ENCODE peak calls at places on chromosomes 2 and 18, in four cellular contexts. Z, C, S and P are unnamed samples.
A peak's percentile ranks its signal among the peaks of the same experiment; 100 is the strongest.

GRCh38 chr2:44953686-44953976 is 12.1 kb downstream of the SIX3 start:
- DNase-seq in C (no peak), Z (no peak), S (no peak), P (no peak)

GRCh38 chr2:9548506-9548905 is 7.1 kb downstream of the ADAM17 start:
- DNase-seq in Z (no peak), C (no peak), S (no peak), P (no peak)

GRCh38 chr2:121887513-121888188 is 132.2 kb downstream of the TSN start:
- DNase-seq in Z (no peak), C (no peak), S (no peak), P (no peak)

GRCh38 chr2:30362468-30363081 is 84.5 kb upstream of the LCLAT1 start:
- DNase-seq in S (no peak), C (no peak), Z (no peak), P (no peak)

GRCh38 chr2:43220229-43220981 is 6.0 kb downstream of the ZFP36L2 start:
- DNase-seq in S (no peak), C (no peak), Z (no peak), P (no peak)

GRCh38 chr2:128467321-128467901 is 148.7 kb upstream of the HS6ST1 start:
- DNase-seq in S (no peak), Z (no peak), C (peak; percentile 33), P (no peak)

GRCh38 chr2:186554850-186555785 is 34.7 kb upstream of the ITGAV start:
- DNase-seq in Z (no peak), C (no peak), S (no peak), P (no peak)

GRCh38 chr2:26535663-26536275 is 57.8 kb upstream of the OTOF start:
- DNase-seq in C (no peak), Z (no peak), S (no peak), P (no peak)

GRCh38 chr2:230582851-230583283 is 129.8 kb upstream of the CAB39 start:
- DNase-seq in C (no peak), Z (peak; percentile 88), S (no peak), P (no peak)

GRCh38 chr18:44896817-44897216 is 216.1 kb downstream of the SETBP1 start:
- DNase-seq in Z (no peak), S (no peak), C (no peak), P (no peak)

GRCh38 chr2:43065871-43066270 is 160.5 kb downstream of the ZFP36L2 start:
- DNase-seq in S (no peak), Z (no peak), C (no peak), P (no peak)

GRCh38 chr2:20074001-20074648 is 22.7 kb upstream of the LAPTM4A start:
- DNase-seq in Z (no peak), C (no peak), S (no peak), P (no peak)

GRCh38 chr2:212892193-212892592 is 259.2 kb downstream of the IKZF2 start:
- DNase-seq in C (no peak), Z (no peak), S (peak; percentile 46), P (peak; percentile 13)

GRCh38 chr2:38095996-38096861 is 20.3 kb upstream of the CYP1B1 start:
- DNase-seq in Z (no peak), S (no peak), C (no peak), P (no peak)

GRCh38 chr2:3305952-3306351 is 71.7 kb downstream of the EIPR1 start:
- DNase-seq in C (no peak), S (no peak), Z (no peak), P (no peak)

GRCh38 chr2:15666776-15667578 is 75.3 kb downstream of the DDX1 start:
- DNase-seq in Z (no peak), C (no peak), S (no peak), P (no peak)

GRCh38 chr2:15670469-15670868 is 78.8 kb downstream of the DDX1 start:
- DNase-seq in C (no peak), S (no peak), Z (no peak), P (no peak)

GRCh38 chr2:15667579-15668556 is 76.2 kb downstream of the DDX1 start:
- DNase-seq in S (no peak), C (no peak), Z (no peak), P (no peak)

GRCh38 chr2:15669375-15669910 is 77.8 kb downstream of the DDX1 start:
- DNase-seq in Z (no peak), C (no peak), S (no peak), P (no peak)

DNA sequence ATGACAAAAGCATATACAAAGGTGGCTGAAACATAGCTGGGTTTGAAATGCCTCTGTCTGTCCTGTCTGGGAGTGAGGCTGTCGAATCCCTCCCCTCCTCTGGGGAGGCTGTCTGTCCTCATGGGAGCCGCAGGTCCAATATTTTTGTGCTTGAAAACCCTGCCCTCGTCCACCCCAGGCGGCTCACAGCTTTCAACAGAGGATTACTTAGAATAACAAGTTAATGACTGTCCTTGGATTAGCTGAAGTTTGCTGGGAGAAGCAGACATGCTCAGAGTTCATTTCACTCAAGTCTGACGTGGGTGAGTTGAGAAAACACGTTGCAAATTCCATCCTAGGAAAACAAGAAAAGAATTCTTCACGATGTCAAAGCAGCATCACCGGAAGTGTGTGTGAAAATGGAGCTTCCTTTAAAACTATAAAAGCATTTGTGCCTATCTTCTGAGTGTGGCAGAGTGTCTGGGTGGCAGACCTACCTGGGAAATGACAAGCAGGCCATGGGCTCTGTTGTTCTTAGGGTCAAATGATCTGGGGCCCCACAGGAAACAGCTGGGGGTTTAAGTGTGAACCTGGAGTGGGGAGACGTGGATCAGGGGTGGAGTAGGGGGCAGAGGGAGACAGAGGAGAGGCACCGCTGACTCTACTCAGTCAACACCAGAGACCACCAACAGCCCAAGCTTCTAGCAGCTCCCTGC is 77.1 kb downstream of the DDX1 start:
- DNase-seq in C (no peak), Z (no peak), S (peak; percentile 54), P (no peak)
- TF ChIP-seq YY1 in C (no peak), Z (no peak), S (no peak), P (no peak)

GRCh38 chr2:141611143-141611571 is 519.7 kb downstream of the LRP1B start:
- DNase-seq in Z (no peak), C (no peak), S (no peak), P (peak; percentile 75)

GRCh38 chr2:141610564-141610963 is 520.3 kb downstream of the LRP1B start:
- DNase-seq in C (no peak), S (no peak), Z (no peak), P (no peak)

GRCh38 chr2:141611981-141612380 is 518.8 kb downstream of the LRP1B start:
- DNase-seq in Z (no peak), S (no peak), C (no peak), P (no peak)
- TF ChIP-seq SUZ12 in Z (no peak), S (no peak), C (no peak), P (no peak)

GRCh38 chr18:55999641-56000040 is 411.6 kb upstream of the TCF4 start:
- DNase-seq in C (no peak), S (no peak), Z (no peak), P (no peak)

GRCh38 chr18:55997156-55997561 is 409.2 kb upstream of the TCF4 start:
- DNase-seq in Z (no peak), S (no peak), C (no peak), P (no peak)

GRCh38 chr18:55998071-55998522 is 410.1 kb upstream of the TCF4 start:
- DNase-seq in C (peak; percentile 51), S (no peak), Z (no peak), P (no peak)

GRCh38 chr18:56001576-56001975 is 413.6 kb upstream of the TCF4 start:
- DNase-seq in Z (no peak), C (no peak), S (no peak), P (no peak)

DNA sequence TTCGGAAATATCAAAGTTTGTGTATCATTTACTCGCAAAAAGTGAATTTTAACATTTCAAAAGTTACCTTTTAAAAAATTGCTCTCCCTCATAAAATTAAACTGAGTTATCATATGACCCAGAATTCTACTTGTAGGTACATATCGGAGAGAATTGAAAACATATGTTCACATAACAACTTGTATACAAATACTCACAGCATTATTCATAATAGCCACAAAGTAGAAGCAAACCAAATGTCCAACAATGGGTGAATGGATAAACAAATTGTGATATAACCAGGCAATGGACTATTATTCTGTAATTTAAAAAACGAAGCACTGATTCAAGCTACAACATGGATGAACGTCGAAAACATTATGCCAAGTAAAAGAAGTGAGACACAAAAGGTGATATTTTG is 412.0 kb upstream of the TCF4 start:
- DNase-seq in S (no peak), C (no peak), Z (no peak), P (no peak)
- TF ChIP-seq YY1 in S (no peak), C (no peak), Z (no peak), P (no peak)

GRCh38 chr18:76621184-76621583 is 126.1 kb upstream of the ZNF516 start:
- DNase-seq in S (no peak), C (no peak), Z (no peak), P (no peak)
- TF ChIP-seq SUZ12 in S (no peak), C (no peak), Z (no peak), P (no peak)

DNA sequence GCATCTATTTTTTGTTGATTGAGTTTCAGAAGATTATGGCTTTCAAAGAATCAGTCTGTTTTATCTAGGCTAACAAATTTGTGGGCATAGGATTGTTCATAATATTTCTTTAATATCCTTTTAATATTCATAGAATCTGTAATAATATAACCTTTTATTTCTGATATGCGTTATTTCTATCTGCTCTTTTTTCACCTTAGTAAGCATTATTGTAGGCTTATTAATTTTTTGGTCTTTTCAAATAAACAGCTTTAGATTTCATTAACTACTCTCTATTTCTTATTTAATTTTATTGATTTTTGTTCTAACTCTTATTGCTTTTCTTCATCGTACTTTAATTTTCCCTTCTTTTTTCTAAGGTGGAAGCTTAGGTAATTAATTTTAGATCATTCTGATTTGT is 1614.4 kb upstream of the DDX18 start:
- DNase-seq in C (no peak), S (no peak), Z (no peak), P (no peak)
- TF ChIP-seq YY1 in C (no peak), S (no peak), Z (no peak), P (no peak)

GRCh38 chr18:40012931-40013609 is 1942.0 kb upstream of the PIK3C3 start:
- DNase-seq in C (no peak), S (no peak), Z (no peak), P (no peak)
- TF ChIP-seq SUZ12 in C (no peak), S (no peak), Z (no peak), P (no peak)

GRCh38 chr18:1015777-1016176 is 111.1 kb downstream of the ADCYAP1 start:
- DNase-seq in S (no peak), Z (no peak), C (no peak), P (no peak)
- TF ChIP-seq YY1 in S (no peak), Z (no peak), C (no peak), P (no peak)

GRCh38 chr2:1837022-1837421 is 92.7 kb upstream of the PXDN start:
- DNase-seq in S (no peak), C (no peak), Z (no peak), P (no peak)
- TF ChIP-seq SUZ12 in S (no peak), C (no peak), Z (no peak), P (no peak)